ENCODE peak calls at places on chromosome 15, in ten cellular contexts. N, T, I, G, X, B, C, R, J and M are unnamed samples.

GRCh38 chr15:33126559-33127290 is 67.8 kb downstream of the FMN1 start:
- DNase-seq in N (peak; percentile 75), T (peak; percentile 74), I (peak; percentile 67), G (peak; percentile 33), X (peak; percentile 24), B (peak; percentile 45), C (no peak), R (peak; percentile 30), J (peak; percentile 58), M (peak; percentile 76)

GRCh38 chr15:89997079-89997478 is 4.0 kb upstream of the ZNF710 start:
- DNase-seq in N (no peak), T (no peak), I (no peak), G (no peak), X (no peak), B (no peak), C (no peak), R (no peak), J (no peak), M (no peak)

GRCh38 chr15:48602358-48603122 is 43.0 kb downstream of the FBN1 start:
- DNase-seq in N (no peak), T (no peak), I (no peak), G (no peak), X (no peak), B (no peak), C (no peak), R (no peak), J (no peak), M (no peak)

GRCh38 chr15:87747106-87747505 is 509.4 kb downstream of the NTRK3 start:
- DNase-seq in N (no peak), T (no peak), I (no peak), G (no peak), X (no peak), B (no peak), C (no peak), R (no peak), J (no peak), M (no peak)

GRCh38 chr15:79311901-79312553 is 1.1 kb downstream of the TMED3 start:
- DNase-seq in N (no peak), T (no peak), I (no peak), G (no peak), X (no peak), B (no peak), C (no peak), R (no peak), J (no peak), M (no peak)

GRCh38 chr15:99361541-99362185 is 110.4 kb downstream of the LRRC28 start:
- DNase-seq in N (no peak), T (no peak), I (no peak), G (no peak), X (no peak), B (no peak), C (no peak), R (peak; percentile 24), J (no peak), M (no peak)

GRCh38 chr15:34616613-34617012 is 33.2 kb upstream of the GOLGA8B start:
- DNase-seq in N (no peak), T (no peak), I (no peak), G (peak; percentile 17), X (no peak), B (no peak), C (no peak), R (no peak), J (peak; percentile 26), M (no peak)

GRCh38 chr15:30008156-30008555 is 74.6 kb upstream of the GOLGA8J start:
- DNase-seq in N (no peak), T (no peak), I (no peak), G (no peak), X (no peak), B (no peak), C (no peak), R (no peak), J (no peak), M (no peak)

GRCh38 chr15:72835289-72835890 is 51.8 kb upstream of the ADPGK start:
- DNase-seq in N (no peak), T (no peak), I (no peak), G (no peak), X (no peak), B (no peak), C (peak; percentile 8), R (no peak), J (peak; percentile 17), M (no peak)

GRCh38 chr15:61831505-61831921 is 228.7 kb downstream of the VPS13C start:
- DNase-seq in N (no peak), T (no peak), I (no peak), G (no peak), X (no peak), B (no peak), C (no peak), R (no peak), J (no peak), M (no peak)

GRCh38 chr15:99844150-99844549 is 110.9 kb upstream of the LYSMD4 start:
- DNase-seq in N (no peak), T (no peak), I (no peak), G (no peak), X (no peak), B (no peak), C (no peak), R (no peak), J (no peak), M (no peak)

DNA sequence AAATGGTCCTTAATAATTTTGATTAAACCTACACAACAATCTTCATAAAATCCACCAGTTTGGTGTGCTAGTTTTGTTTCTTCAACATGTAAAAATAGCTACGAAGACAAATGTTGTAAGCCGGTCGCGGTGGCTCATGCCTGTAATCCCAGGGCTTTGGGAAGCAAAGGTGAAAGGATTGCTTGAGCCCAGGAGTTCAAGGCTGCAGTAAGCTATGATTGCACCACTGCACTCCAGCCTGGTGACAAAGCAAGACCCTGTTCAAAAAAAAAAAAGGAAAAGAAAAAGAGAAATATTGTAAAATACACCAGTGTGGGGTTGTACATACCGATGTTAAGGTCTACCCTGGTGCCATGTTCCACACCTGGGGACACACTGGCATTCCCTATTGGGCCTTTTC is 75.1 kb downstream of the LDHAL6B start:
- DNase-seq in N (no peak), T (no peak), I (no peak), G (no peak), X (no peak), B (no peak), C (no peak), R (no peak), J (no peak), M (no peak)
- H3K4me1 ChIP-seq in N (no peaks in the 10 kb centered on the region), T (peaks cover 21% of the 10 kb centered on the region), I (peaks cover 5% of the 10 kb centered on the region), G (peaks cover 95% of the 10 kb centered on the region), X (peaks cover 4% of the 10 kb centered on the region), B (peaks cover 71% of the 10 kb centered on the region), C (no peaks in the 10 kb centered on the region), R (no peaks in the 10 kb centered on the region), J (no peaks in the 10 kb centered on the region), M (no peaks in the 10 kb centered on the region)

GRCh38 chr15:73964736-73965093 is 27.4 kb downstream of the STOML1 start:
- DNase-seq in N (peak; percentile 82), T (peak; percentile 78), I (peak; percentile 88), G (peak; percentile 82), X (peak; percentile 81), B (peak; percentile 70), C (peak; percentile 84), R (peak; percentile 87), J (peak; percentile 92), M (peak; percentile 79)
- H3K4me3 ChIP-seq in N (peak overlapping the region; percentile 72), T (no peak overlapping the region), I (no peak overlapping the region), G (no peak overlapping the region), X (no peak overlapping the region), B (no peak overlapping the region), C (no peak overlapping the region), R (peak overlapping the region; percentile 86), J (peak overlapping the region; percentile 31), M (no peak overlapping the region)

GRCh38 chr15:70486012-70486411 is 277.3 kb downstream of the UACA start:
- DNase-seq in N (no peak), T (no peak), I (no peak), G (no peak), X (no peak), B (no peak), C (no peak), R (no peak), J (no peak), M (no peak)
- H3K27ac ChIP-seq in N (no peak overlapping the region), T (no peak overlapping the region), I (peak overlapping the region; percentile 46), G (peak overlapping the region; percentile 93), X (no peak overlapping the region), B (peak overlapping the region; percentile 92), C (no peak overlapping the region), R (no peak overlapping the region), J (no peak overlapping the region), M (no peak overlapping the region)

GRCh38 chr15:63971427-63971805 is 74.9 kb downstream of the DAPK2 start:
- DNase-seq in N (peak; percentile 6), T (no peak), I (no peak), G (no peak), X (no peak), B (no peak), C (no peak), R (peak; percentile 63), J (no peak), M (peak; percentile 54)
- H3K4me1 ChIP-seq in N (peaks cover 37% of the 10 kb centered on the region), T (peaks cover 68% of the 10 kb centered on the region), I (peaks cover 38% of the 10 kb centered on the region), G (peaks cover 13% of the 10 kb centered on the region), X (no peaks in the 10 kb centered on the region), B (no peaks in the 10 kb centered on the region), C (peaks cover 17% of the 10 kb centered on the region), R (peaks cover 10% of the 10 kb centered on the region), J (no peaks in the 10 kb centered on the region), M (peaks cover 22% of the 10 kb centered on the region)

DNA sequence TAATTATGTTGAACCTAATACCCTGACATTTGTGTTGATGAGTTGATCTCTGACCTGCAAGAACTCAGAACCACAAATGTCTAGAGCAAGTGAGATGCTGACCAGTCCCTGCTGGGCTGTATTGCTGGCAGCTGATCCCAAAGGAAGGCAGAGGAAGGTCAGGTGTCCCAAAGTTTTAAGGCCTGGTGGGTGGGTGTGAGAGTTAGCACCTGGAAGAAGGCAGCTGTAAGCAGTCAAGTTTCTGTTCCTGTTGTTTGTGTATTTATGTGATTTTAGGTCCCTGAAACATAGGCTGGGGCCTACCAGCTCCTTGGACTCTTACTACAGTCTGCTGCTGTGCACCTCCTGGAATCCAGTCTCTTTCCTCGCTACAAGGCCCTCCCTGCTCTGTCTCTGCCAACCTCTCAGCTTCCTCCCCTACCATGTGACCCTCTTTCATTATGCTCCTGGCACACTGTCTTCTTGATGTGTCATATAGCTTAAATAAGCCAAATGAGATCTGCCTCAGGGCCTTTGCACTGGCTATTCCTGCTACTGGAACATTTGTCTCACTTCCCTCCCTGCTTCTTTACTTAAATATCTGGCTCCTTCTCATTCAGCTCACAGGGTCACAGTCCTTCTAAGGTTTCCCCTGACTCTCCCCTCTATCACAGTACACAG is 31.0 kb upstream of the ATOSA start:
- DNase-seq in N (no peak), T (no peak), I (no peak), G (no peak), X (no peak), B (no peak), C (no peak), R (no peak), J (no peak), M (no peak)
- H3K4me3 ChIP-seq in N (no peak overlapping the region), T (no peak overlapping the region), I (no peak overlapping the region), G (no peak overlapping the region), X (no peak overlapping the region), B (no peak overlapping the region), C (no peak overlapping the region), R (no peak overlapping the region), J (no peak overlapping the region), M (no peak overlapping the region)

GRCh38 chr15:52021892-52022540 is 3.0 kb downstream of the MAPK6 start:
- DNase-seq in N (no peak), T (no peak), I (no peak), G (no peak), X (no peak), B (no peak), C (no peak), R (no peak), J (no peak), M (no peak)
- H3K27ac ChIP-seq in N (peak overlapping the region; percentile 80), T (peak overlapping the region; percentile 91), I (peak overlapping the region; percentile 94), G (peak overlapping the region; percentile 82), X (peak overlapping the region; percentile 93), B (peak overlapping the region; percentile 94), C (no peak overlapping the region), R (peak overlapping the region; percentile 80), J (peak overlapping the region; percentile 79), M (peak overlapping the region; percentile 45)